ENCODE peak calls at places on chromosomes 2 and 18, in eight cellular contexts. S is erythroblast, Q is heart left ventricle, H is IMR-90, R is stomach, N is H1, W is GM12878, X is sigmoid colon. Z is an unnamed sample.

GRCh38 chr2:157751462-157752058 is 122.9 kb upstream of the ACVR1C start:
- DNase-seq in W (peak; percentile 36), R (no peak), X (no peak), S (peak; percentile 10), Q (peak; percentile 44), H (peak; percentile 57), N (peak; percentile 76), Z (no peak)

GRCh38 chr18:80171190-80171872 is 62.3 kb downstream of the ADNP2 start:
- DNase-seq in W (no peak), N (peak; percentile 96), S (peak; percentile 51), X (no peak), R (peak; percentile 61), Q (peak; percentile 50), H (peak; percentile 69), Z (peak; percentile 32)

GRCh38 chr2:226489765-226490164 is 309.9 kb downstream of the IRS1 start:
- DNase-seq in H (peak; percentile 94), Q (no peak), X (no peak), N (no peak), W (peak; percentile 7), R (no peak), S (no peak), Z (peak; percentile 39)

GRCh38 chr18:36296591-36297418 is 708 bp upstream of the FHOD3 start:
- DNase-seq in Q (peak; percentile 69), X (peak; percentile 78), R (no peak), H (peak; percentile 77), S (peak; percentile 18), N (peak; percentile 87), W (no peak), Z (peak; percentile 37)

GRCh38 chr18:4236940-4237686 is 218.0 kb downstream of the DLGAP1 start:
- DNase-seq in X (no peak), R (no peak), Q (no peak), N (no peak), H (no peak), W (no peak), S (no peak), Z (no peak)

GRCh38 chr2:127045792-127046501 is 61.0 kb downstream of the BIN1 start:
- DNase-seq in H (no peak), S (no peak), W (no peak), R (peak; percentile 23), N (peak; percentile 44), X (peak; percentile 64), Q (peak; percentile 23), Z (no peak)

GRCh38 chr2:210189452-210190143 is 18.4 kb upstream of the KANSL1L start:
- DNase-seq in W (no peak), N (no peak), H (no peak), X (no peak), Q (no peak), S (no peak), R (no peak), Z (no peak)

GRCh38 chr2:53751728-53752127 is 15.9 kb upstream of the CHAC2 start:
- DNase-seq in S (no peak), W (no peak), R (no peak), H (peak; percentile 71), Q (no peak), X (no peak), N (no peak), Z (peak; percentile 9)

GRCh38 chr2:65015731-65016130 is 26.5 kb downstream of the SLC1A4 start:
- DNase-seq in S (no peak), W (no peak), X (no peak), Q (no peak), N (no peak), H (no peak), R (no peak), Z (no peak)

GRCh38 chr18:76640438-76640837 is 145.4 kb upstream of the ZNF516 start:
- DNase-seq in N (no peak), X (no peak), S (no peak), R (no peak), H (no peak), Q (no peak), W (no peak), Z (no peak)

GRCh38 chr2:183063083-183063482 is 15.5 kb upstream of the DUSP19 start:
- DNase-seq in X (no peak), R (no peak), S (no peak), H (peak; percentile 85), N (no peak), W (no peak), Q (no peak), Z (peak; percentile 19)

GRCh38 chr2:158973511-158973956 is 5.1 kb downstream of the TANC1 start:
- DNase-seq in W (no peak), S (no peak), N (no peak), Q (no peak), H (peak; percentile 51), X (no peak), R (no peak), Z (no peak)

GRCh38 chr2:60481257-60481656 is 72.2 kb downstream of the BCL11A start:
- DNase-seq in X (no peak), S (no peak), N (no peak), R (no peak), Q (no peak), H (no peak), W (no peak), Z (no peak)

GRCh38 chr2:238425979-238426567 is 654 bp upstream of the ASB1 start:
- DNase-seq in N (no peak), R (peak; percentile 25), S (no peak), Q (no peak), H (peak; percentile 68), X (no peak), W (no peak), Z (peak; percentile 88)

DNA sequence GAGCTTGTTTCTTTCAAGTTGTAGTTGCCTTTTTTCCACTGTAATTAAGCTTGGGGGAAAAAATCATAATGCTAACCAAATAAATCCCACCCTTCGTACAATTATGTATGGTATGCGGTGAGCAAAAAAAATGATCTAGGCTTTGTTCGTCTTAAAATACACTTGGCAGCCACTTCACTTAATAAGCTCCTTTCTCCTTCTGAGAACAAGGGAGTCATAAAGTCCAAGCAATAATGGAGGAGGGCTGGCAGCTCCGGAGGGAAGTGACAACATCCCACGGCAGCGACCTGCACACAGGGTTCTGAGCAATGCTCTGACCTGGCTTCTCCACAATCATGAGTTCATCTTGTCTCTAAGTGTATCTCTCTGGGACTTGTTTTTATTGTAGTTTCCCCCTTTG is 91.2 kb upstream of the KLHL29 start:
- DNase-seq in X (no peak), N (no peak), S (no peak), Q (no peak), H (no peak), R (no peak), W (no peak), Z (no peak)
- TF ChIP-seq POLR2A in X (no peak), N (no peak), S (no peak), Q (no peak), H (no peak), R (no peak), W (no peak), Z (no peak)

DNA sequence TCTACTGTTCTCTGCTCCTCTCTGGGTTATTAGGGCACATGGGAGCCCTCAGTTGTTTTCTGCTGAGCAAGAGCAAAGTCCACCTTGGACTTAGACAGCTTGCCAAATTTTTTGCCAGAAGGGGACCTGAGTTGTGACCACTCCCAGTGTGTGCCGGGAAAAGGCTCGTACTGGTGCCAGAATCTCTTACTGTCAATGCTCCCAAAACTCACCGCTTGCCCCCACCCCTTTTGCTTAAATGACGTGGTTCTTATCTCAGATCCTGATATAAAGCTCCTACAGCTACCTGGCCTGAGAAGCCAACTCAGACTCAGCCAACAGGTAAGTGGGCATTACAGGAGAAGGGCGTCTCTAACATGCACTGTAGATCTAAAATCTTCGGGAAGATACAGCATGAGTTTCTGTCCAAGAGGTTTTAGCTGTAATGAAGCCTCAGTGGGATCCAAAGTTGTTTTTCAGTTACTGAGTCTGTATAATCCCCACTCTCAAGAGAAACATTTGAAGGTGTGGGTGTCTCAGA is at the start of gene REG1A:
- DNase-seq in R (peak; percentile 72), H (no peak), Q (no peak), N (no peak), X (no peak), S (no peak), W (no peak), Z (no peak)
- TF ChIP-seq POLR2A in R (no peak), H (no peak), Q (no peak), N (no peak), X (no peak), S (no peak), W (no peak), Z (no peak)

GRCh38 chr2:73292316-73292905 is 937 bp downstream of the EGR4 start:
- DNase-seq in H (no peak), Q (no peak), N (peak; percentile 56), X (no peak), R (no peak), W (no peak), S (peak; percentile 21), Z (no peak)

GRCh38 chr2:73292906-73293533 is 328 bp downstream of the EGR4 start:
- DNase-seq in H (no peak), N (peak; percentile 73), X (no peak), W (no peak), S (peak; percentile 27), R (no peak), Q (no peak), Z (no peak)

GRCh38 chr2:73291461-73292315 is 1.7 kb downstream of the EGR4 start:
- DNase-seq in W (no peak), N (peak; percentile 76), S (no peak), R (no peak), H (no peak), X (no peak), Q (no peak), Z (no peak)

GRCh38 chr2:73294239-73294638 is 891 bp upstream of the EGR4 start:
- DNase-seq in W (no peak), S (no peak), R (no peak), Q (no peak), X (no peak), H (no peak), N (no peak), Z (no peak)

DNA sequence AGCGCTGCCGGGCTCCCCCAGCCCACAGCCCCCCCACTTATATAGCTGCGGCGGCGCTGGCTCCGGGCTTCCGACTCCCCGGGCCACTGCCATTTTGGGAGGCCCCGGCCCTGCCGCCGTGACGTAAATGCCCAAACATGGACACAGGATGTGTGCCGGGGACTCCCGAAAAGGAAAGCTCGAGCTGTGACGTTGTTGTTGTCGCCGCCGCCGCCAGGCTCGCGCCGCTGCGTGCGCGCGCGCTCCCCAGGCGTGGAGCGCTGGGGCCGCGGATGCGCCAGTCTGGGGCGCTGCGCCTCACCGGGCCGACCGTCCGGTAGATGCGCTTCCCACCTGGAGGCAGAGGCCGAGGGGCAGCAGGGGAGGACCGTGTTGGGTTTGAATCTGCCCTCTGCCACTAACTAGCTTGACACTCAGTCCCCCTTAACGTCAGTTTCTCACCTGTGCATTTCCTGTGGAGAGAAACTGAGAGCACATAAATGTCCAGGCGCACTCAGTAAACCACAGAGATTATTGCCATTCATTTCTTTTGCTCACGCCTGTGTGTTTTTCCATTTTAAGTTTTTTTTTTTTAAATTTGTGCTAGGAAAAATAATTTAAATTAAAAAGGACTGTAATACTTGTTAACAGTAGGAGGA is at the start of gene EGR4:
- DNase-seq in X (peak; percentile 67), R (peak; percentile 57), W (peak; percentile 34), H (peak; percentile 74), N (peak; percentile 89), S (peak; percentile 78), Q (peak; percentile 49), Z (peak; percentile 94)
- TF ChIP-seq POLR2A in X (no peak), R (no peak), W (no peak), H (no peak), N (no peak), S (no peak), Q (no peak), Z (peak; percentile 21)

GRCh38 chr2:216633616-216634316 is 546 bp downstream of the IGFBP2 start:
- DNase-seq in W (no peak), R (peak; percentile 48), H (no peak), N (peak; percentile 73), S (no peak), X (no peak), Q (peak; percentile 37), Z (no peak)
- TF ChIP-seq POLR2A in W (no peak), R (no peak), H (no peak), N (no peak), S (no peak), X (no peak), Q (no peak), Z (no peak)